ENCODE peak calls at places on chromosome 9, in ten cellular contexts. X, I, W, N, A, T, O, R, K and F are unnamed samples.

GRCh38 chr9:110329676-110330235 is 7.9 kb downstream of the TXNDC8 start:
- DNase-seq in X (peak; percentile 6), I (no peak), W (peak; percentile 37), N (no peak), A (no peak), T (no peak), O (no peak), R (no peak), K (no peak), F (no peak)

GRCh38 chr9:100601216-100601615 is 23.3 kb downstream of the CAVIN4 start:
- DNase-seq in X (peak; percentile 61), I (no peak), W (peak; percentile 26), N (peak; percentile 54), A (peak; percentile 9), T (peak; percentile 55), O (no peak), R (peak; percentile 66), K (no peak), F (peak; percentile 55)

GRCh38 chr9:92728831-92729734 is 35.5 kb downstream of the BICD2 start:
- DNase-seq in X (peak; percentile 69), I (no peak), W (no peak), N (peak; percentile 30), A (no peak), T (peak; percentile 20), O (no peak), R (peak; percentile 73), K (no peak), F (no peak)

GRCh38 chr9:131019387-131020239 is 10.6 kb downstream of the LAMC3 start:
- DNase-seq in X (no peak), I (no peak), W (no peak), N (no peak), A (no peak), T (no peak), O (no peak), R (no peak), K (no peak), F (no peak)

GRCh38 chr9:86135374-86135773 is 36.0 kb upstream of the GOLM1 start:
- DNase-seq in X (no peak), I (no peak), W (no peak), N (no peak), A (no peak), T (no peak), O (no peak), R (no peak), K (no peak), F (no peak)

GRCh38 chr9:121780641-121781040 is 129.2 kb downstream of the DAB2IP start:
- DNase-seq in X (no peak), I (no peak), W (no peak), N (no peak), A (no peak), T (no peak), O (no peak), R (no peak), K (no peak), F (no peak)

GRCh38 chr9:4537581-4537980 is 47.3 kb downstream of the SLC1A1 start:
- DNase-seq in X (no peak), I (no peak), W (no peak), N (no peak), A (no peak), T (no peak), O (no peak), R (no peak), K (no peak), F (no peak)

GRCh38 chr9:14902561-14902960 is 7.7 kb downstream of the FREM1 start:
- DNase-seq in X (no peak), I (no peak), W (no peak), N (no peak), A (no peak), T (no peak), O (no peak), R (no peak), K (no peak), F (no peak)

GRCh38 chr9:135404451-135405144 is 75.0 kb upstream of the PPP1R26 start:
- DNase-seq in X (no peak), I (no peak), W (no peak), N (no peak), A (no peak), T (no peak), O (no peak), R (no peak), K (no peak), F (no peak)